ENCODE peak calls at places on chromosomes 13 and 19, in four cellular contexts. A is SK-N-SH, W is HCT116, E is A549. O is an unnamed sample.
A peak's percentile ranks its signal among the peaks of the same experiment; 100 is the strongest.

GRCh38 chr19:21691656-21692055 is 75.7 kb downstream of the ZNF100 start:
- DNase-seq in A (no peak), W (no peak), E (no peak), O (no peak)

GRCh38 chr13:98496239-98496668 is 80.7 kb downstream of the STK24 start:
- DNase-seq in A (no peak), W (no peak), E (no peak), O (peak; percentile 46)

GRCh38 chr13:47672982-47673670 is 327.9 kb downstream of the SUCLA2 start:
- DNase-seq in A (peak; percentile 1), W (no peak), E (no peak), O (peak; percentile 93)

GRCh38 chr13:102460806-102461205 is 59.0 kb upstream of the FGF14 start:
- DNase-seq in A (no peak), W (no peak), E (no peak), O (no peak)

GRCh38 chr13:59303433-59303832 is 860.3 kb downstream of the DIAPH3 start:
- DNase-seq in A (no peak), W (no peak), E (no peak), O (no peak)

GRCh38 chr19:14676762-14677161 is 2.1 kb upstream of the ADGRE3 start:
- DNase-seq in A (no peak), W (no peak), E (no peak), O (no peak)

GRCh38 chr19:37654525-37654832 is 786 bp downstream of the ZFP30 start:
- DNase-seq in A (no peak), W (no peak), E (no peak), O (peak; percentile 26)

GRCh38 chr19:12939292-12939606 is 840 bp downstream of the CALR start:
- DNase-seq in A (no peak), W (no peak), E (no peak), O (peak; percentile 66)

GRCh38 chr13:27321619-27322385 is 51.2 kb downstream of the RASL11A start:
- DNase-seq in A (no peak), W (no peak), E (no peak), O (no peak)

GRCh38 chr19:17555929-17556813 is 722 bp downstream of the COLGALT1 start:
- DNase-seq in A (peak; percentile 74), W (no peak), E (peak; percentile 71), O (peak; percentile 44)

GRCh38 chr13:110263906-110264305 is 43.1 kb downstream of the COL4A1 start:
- DNase-seq in A (no peak), W (no peak), E (no peak), O (no peak)

GRCh38 chr13:32838985-32839384 is 177.2 kb upstream of the KL start:
- DNase-seq in A (no peak), W (no peak), E (peak; percentile 8), O (peak; percentile 59)

GRCh38 chr13:104635879-104636278 is 1569.7 kb upstream of the SLC10A2 start:
- DNase-seq in A (no peak), W (no peak), E (no peak), O (no peak)

GRCh38 chr19:28185646-28186045 is 1027.3 kb downstream of the UQCRFS1 start:
- DNase-seq in A (no peak), W (no peak), E (no peak), O (no peak)

GRCh38 chr13:114054830-114055439 is 77.5 kb downstream of the RASA3 start:
- DNase-seq in A (no peak), W (no peak), E (no peak), O (no peak)
- TF ChIP-seq RAD21 in A (no peak), W (no peak), E (no peak), O (no peak)

GRCh38 chr19:49863935-49864320 is 3.4 kb downstream of the PNKP start:
- DNase-seq in A (no peak), W (no peak), E (no peak), O (no peak)
- TF ChIP-seq RAD21 in A (no peak), W (no peak), E (no peak), O (no peak)

DNA sequence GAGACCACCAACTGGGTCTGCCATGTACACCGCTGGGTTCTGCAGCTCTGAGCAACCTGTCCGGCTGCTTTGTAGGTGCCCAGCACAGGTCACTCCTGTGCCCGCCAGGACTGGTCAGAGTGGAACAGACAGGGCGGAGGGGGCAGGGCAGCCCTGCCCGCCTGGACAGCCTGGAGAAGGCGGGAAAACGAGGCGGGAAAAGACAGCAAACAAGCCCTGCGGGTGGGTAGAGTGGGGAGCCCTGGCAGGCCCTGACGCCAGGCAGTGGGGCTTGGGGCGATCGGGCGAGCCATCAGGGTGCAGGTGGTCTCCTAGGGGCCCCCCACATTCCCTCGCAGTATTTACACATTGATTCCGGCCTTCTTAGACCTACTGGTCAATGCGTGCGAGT is 525 bp upstream of the UHRF1 start:
- DNase-seq in A (peak; percentile 49), W (no peak), E (no peak), O (no peak)
- TF ChIP-seq RAD21 in A (no peak), W (no peak), E (no peak), O (no peak)

GRCh38 chr13:41597348-41598041 is 140.1 kb downstream of the RGCC start:
- DNase-seq in A (no peak), W (no peak), E (no peak), O (peak; percentile 77)
- TF ChIP-seq RAD21 in A (no peak), W (no peak), E (no peak), O (no peak)

DNA sequence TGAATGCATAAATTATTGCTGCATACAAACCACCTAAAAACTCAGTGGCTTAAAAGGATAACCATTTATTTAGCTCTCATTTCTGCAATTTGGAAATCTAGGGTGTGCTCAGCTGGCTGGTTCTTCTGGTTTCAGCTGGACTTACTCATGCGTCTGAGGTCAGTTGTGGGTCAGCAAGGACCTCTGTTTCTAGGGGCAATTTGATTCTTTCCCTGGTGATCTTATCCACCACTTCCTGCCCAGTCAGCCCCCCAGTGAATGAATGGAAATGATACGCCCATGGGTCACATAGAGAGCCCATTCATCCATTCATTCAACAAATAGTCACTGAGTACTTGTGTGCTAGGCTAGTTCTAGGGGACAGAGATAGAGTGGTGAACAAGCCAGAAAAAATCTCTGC is 9.9 kb downstream of the FXYD5 start:
- DNase-seq in A (no peak), W (peak; percentile 81), E (no peak), O (no peak)
- TF ChIP-seq RAD21 in A (no peak), W (no peak), E (no peak), O (no peak)

O was measured in IMR-90.